ENCODE peak calls at places on chromosomes 2 and 18, in six cellular contexts. One of them, this sample, is unnamed.

GRCh38 chr2:6421094-6421493 is 444.6 kb downstream of the CMPK2 start:
- DNase-seq in IMR-90: no peak
- DNase-seq in right cardiac atrium: no peak
- DNase-seq in mammary epithelial cell: no peak
- DNase-seq in adipocyte: no peak
- DNase-seq in astrocyte: no peak
- DNase-seq in this sample: no peak

GRCh38 chr2:188676012-188676405 is 298.2 kb upstream of the COL3A1 start:
- DNase-seq in astrocyte: peak; percentile 80
- DNase-seq in IMR-90: peak; percentile 74
- DNase-seq in mammary epithelial cell: no peak
- DNase-seq in adipocyte: peak; percentile 59
- DNase-seq in right cardiac atrium: no peak
- DNase-seq in this sample: no peak

GRCh38 chr2:222844323-222844722 is 16.5 kb upstream of the ACSL3 start:
- DNase-seq in adipocyte: peak; percentile 84
- DNase-seq in IMR-90: peak; percentile 96
- DNase-seq in mammary epithelial cell: peak; percentile 93
- DNase-seq in astrocyte: peak; percentile 89
- DNase-seq in right cardiac atrium: no peak
- DNase-seq in this sample: peak; percentile 68

GRCh38 chr2:101002562-101003277 is 631 bp downstream of the RPL31 start:
- DNase-seq in astrocyte: no peak
- DNase-seq in IMR-90: no peak
- DNase-seq in mammary epithelial cell: peak; percentile 8
- DNase-seq in right cardiac atrium: no peak
- DNase-seq in adipocyte: peak; percentile 61
- DNase-seq in this sample: peak; percentile 23

GRCh38 chr18:49249523-49249922 is 210.9 kb downstream of the DYM start:
- DNase-seq in right cardiac atrium: no peak
- DNase-seq in adipocyte: peak; percentile 91
- DNase-seq in IMR-90: peak; percentile 88
- DNase-seq in astrocyte: peak; percentile 78
- DNase-seq in mammary epithelial cell: peak; percentile 79
- DNase-seq in this sample: peak; percentile 17

GRCh38 chr2:241636182-241636982 is 576 bp downstream of the THAP4 start:
- DNase-seq in IMR-90: peak; percentile 20
- DNase-seq in mammary epithelial cell: peak; percentile 44
- DNase-seq in astrocyte: no peak
- DNase-seq in adipocyte: peak; percentile 76
- DNase-seq in right cardiac atrium: peak; percentile 75
- DNase-seq in this sample: peak; percentile 51

GRCh38 chr18:76379226-76380126 is 115.6 kb downstream of the ZNF516 start:
- DNase-seq in adipocyte: no peak
- DNase-seq in astrocyte: no peak
- DNase-seq in mammary epithelial cell: no peak
- DNase-seq in IMR-90: no peak
- DNase-seq in right cardiac atrium: no peak
- DNase-seq in this sample: no peak

GRCh38 chr2:28355521-28356094 is 37.0 kb upstream of the FOSL2 start:
- DNase-seq in adipocyte: no peak
- DNase-seq in astrocyte: no peak
- DNase-seq in right cardiac atrium: peak; percentile 89
- DNase-seq in mammary epithelial cell: no peak
- DNase-seq in IMR-90: no peak
- DNase-seq in this sample: peak; percentile 44

GRCh38 chr18:65322895-65323294 is 427.9 kb upstream of the CDH7 start:
- DNase-seq in mammary epithelial cell: no peak
- DNase-seq in astrocyte: no peak
- DNase-seq in IMR-90: no peak
- DNase-seq in right cardiac atrium: no peak
- DNase-seq in adipocyte: no peak
- DNase-seq in this sample: no peak

GRCh38 chr2:180656455-180656847 is 324.0 kb upstream of the UBE2E3 start:
- DNase-seq in right cardiac atrium: no peak
- DNase-seq in IMR-90: peak; percentile 86
- DNase-seq in mammary epithelial cell: peak; percentile 93
- DNase-seq in adipocyte: peak; percentile 33
- DNase-seq in astrocyte: peak; percentile 86
- DNase-seq in this sample: peak; percentile 6

GRCh38 chr2:80361904-80362303 is 57.4 kb upstream of the LRRTM1 start:
- DNase-seq in adipocyte: no peak
- DNase-seq in IMR-90: no peak
- DNase-seq in astrocyte: no peak
- DNase-seq in right cardiac atrium: no peak
- DNase-seq in mammary epithelial cell: no peak
- DNase-seq in this sample: no peak

GRCh38 chr2:10486601-10487079 is 38.5 kb upstream of the ODC1 start:
- DNase-seq in astrocyte: no peak
- DNase-seq in mammary epithelial cell: no peak
- DNase-seq in IMR-90: no peak
- DNase-seq in right cardiac atrium: no peak
- DNase-seq in adipocyte: no peak
- DNase-seq in this sample: no peak

GRCh38 chr2:172968061-172968469 is 107.6 kb upstream of the MAP3K20 start:
- DNase-seq in mammary epithelial cell: peak; percentile 53
- DNase-seq in right cardiac atrium: peak; percentile 84
- DNase-seq in astrocyte: peak; percentile 90
- DNase-seq in IMR-90: peak; percentile 95
- DNase-seq in adipocyte: peak; percentile 86
- DNase-seq in this sample: peak; percentile 91

GRCh38 chr2:134087371-134087921 is 166.4 kb upstream of the MGAT5 start:
- DNase-seq in adipocyte: no peak
- DNase-seq in right cardiac atrium: no peak
- DNase-seq in IMR-90: no peak
- DNase-seq in astrocyte: peak; percentile 53
- DNase-seq in mammary epithelial cell: no peak
- DNase-seq in this sample: no peak

GRCh38 chr18:31746396-31746795 is 14.3 kb downstream of the SLC25A52 start:
- DNase-seq in astrocyte: no peak
- DNase-seq in mammary epithelial cell: no peak
- DNase-seq in right cardiac atrium: no peak
- DNase-seq in IMR-90: no peak
- DNase-seq in adipocyte: no peak
- DNase-seq in this sample: no peak

GRCh38 chr2:205731521-205731965 is 49.2 kb downstream of the NRP2 start:
- DNase-seq in right cardiac atrium: no peak
- DNase-seq in mammary epithelial cell: no peak
- DNase-seq in adipocyte: peak; percentile 91
- DNase-seq in IMR-90: peak; percentile 98
- DNase-seq in astrocyte: peak; percentile 91
- DNase-seq in this sample: no peak

GRCh38 chr2:70440621-70441020 is 113.0 kb downstream of the TGFA start:
- DNase-seq in right cardiac atrium: no peak
- DNase-seq in adipocyte: no peak
- DNase-seq in astrocyte: no peak
- DNase-seq in mammary epithelial cell: no peak
- DNase-seq in IMR-90: no peak
- DNase-seq in this sample: no peak

GRCh38 chr2:28401411-28401810 is 8.8 kb downstream of the FOSL2 start:
- DNase-seq in right cardiac atrium: no peak
- DNase-seq in astrocyte: no peak
- DNase-seq in IMR-90: no peak
- DNase-seq in mammary epithelial cell: no peak
- DNase-seq in adipocyte: no peak
- DNase-seq in this sample: no peak

GRCh38 chr18:62979900-62980299 is 264.6 kb downstream of the PHLPP1 start:
- DNase-seq in right cardiac atrium: no peak
- DNase-seq in adipocyte: no peak
- DNase-seq in mammary epithelial cell: no peak
- DNase-seq in astrocyte: no peak
- DNase-seq in IMR-90: no peak
- DNase-seq in this sample: no peak

GRCh38 chr2:197909377-197909776 is 105.0 kb downstream of the PLCL1 start:
- DNase-seq in right cardiac atrium: no peak
- DNase-seq in mammary epithelial cell: peak; percentile 14
- DNase-seq in adipocyte: peak; percentile 83
- DNase-seq in IMR-90: peak; percentile 97
- DNase-seq in astrocyte: peak; percentile 91
- DNase-seq in this sample: peak; percentile 87

GRCh38 chr18:23355206-23355605 is 97.9 kb upstream of the RIOK3 start:
- DNase-seq in IMR-90: no peak
- DNase-seq in adipocyte: no peak
- DNase-seq in right cardiac atrium: peak; percentile 74
- DNase-seq in astrocyte: no peak
- DNase-seq in mammary epithelial cell: no peak
- DNase-seq in this sample: no peak

GRCh38 chr2:43343573-43344304 is 117.3 kb upstream of the ZFP36L2 start:
- DNase-seq in adipocyte: peak; percentile 90
- DNase-seq in IMR-90: peak; percentile 97
- DNase-seq in right cardiac atrium: peak; percentile 79
- DNase-seq in astrocyte: peak; percentile 94
- DNase-seq in mammary epithelial cell: peak; percentile 48
- DNase-seq in this sample: peak; percentile 78

GRCh38 chr2:11539317-11540147 is 5.7 kb downstream of the GREB1 start:
- DNase-seq in astrocyte: no peak
- DNase-seq in mammary epithelial cell: peak; percentile 22
- DNase-seq in adipocyte: no peak
- DNase-seq in IMR-90: no peak
- DNase-seq in right cardiac atrium: no peak
- DNase-seq in this sample: no peak

GRCh38 chr2:11541693-11542274 is 7.9 kb downstream of the GREB1 start:
- DNase-seq in right cardiac atrium: no peak
- DNase-seq in mammary epithelial cell: no peak
- DNase-seq in IMR-90: no peak
- DNase-seq in astrocyte: no peak
- DNase-seq in adipocyte: no peak
- DNase-seq in this sample: no peak

GRCh38 chr2:11542275-11542819 is 8.5 kb downstream of the GREB1 start:
- DNase-seq in right cardiac atrium: no peak
- DNase-seq in adipocyte: no peak
- DNase-seq in mammary epithelial cell: no peak
- DNase-seq in astrocyte: no peak
- DNase-seq in IMR-90: no peak
- DNase-seq in this sample: no peak

GRCh38 chr2:11540148-11540995 is 6.5 kb downstream of the GREB1 start:
- DNase-seq in IMR-90: no peak
- DNase-seq in adipocyte: no peak
- DNase-seq in mammary epithelial cell: no peak
- DNase-seq in astrocyte: no peak
- DNase-seq in right cardiac atrium: peak; percentile 71
- DNase-seq in this sample: no peak

DNA sequence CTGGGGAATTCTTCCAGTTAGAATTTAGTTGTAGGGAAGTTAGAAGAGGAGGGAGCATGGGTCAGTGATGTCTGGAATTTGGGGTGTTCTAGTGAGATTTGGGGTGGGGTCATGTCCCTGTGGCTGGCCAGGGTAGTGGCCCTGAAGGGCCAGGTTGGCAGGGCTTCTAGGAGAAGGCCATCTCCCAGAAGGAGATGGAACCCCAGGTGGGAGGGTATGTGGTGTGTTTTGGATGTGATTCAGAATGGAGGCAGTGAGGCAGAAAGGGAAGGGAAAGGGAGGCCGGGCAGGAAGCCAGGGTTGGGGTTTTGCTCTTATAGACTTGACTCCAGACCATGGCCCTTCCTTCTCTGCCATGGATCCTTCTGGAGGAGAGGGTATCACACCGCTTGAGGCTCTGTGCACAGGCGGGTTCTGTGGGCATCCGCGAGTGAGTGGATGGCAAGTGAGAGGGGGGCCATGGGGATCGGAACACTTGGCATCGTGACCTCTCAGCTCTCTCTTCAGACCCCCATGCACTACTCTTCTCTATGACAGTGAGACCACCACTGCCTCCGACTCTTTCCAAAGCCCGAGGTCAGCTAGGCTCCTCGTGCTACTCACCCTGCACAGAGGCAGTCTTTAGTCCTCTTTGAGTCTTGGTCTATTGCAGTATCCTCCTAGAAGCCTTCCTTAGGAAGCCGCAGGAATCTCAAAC is 7.3 kb downstream of the GREB1 start:
- DNase-seq in adipocyte: no peak
- DNase-seq in mammary epithelial cell: no peak
- DNase-seq in IMR-90: no peak
- DNase-seq in right cardiac atrium: no peak
- DNase-seq in astrocyte: no peak
- DNase-seq in this sample: no peak
- H3K4me3 ChIP-seq in adipocyte: no peak overlapping the region
- H3K4me3 ChIP-seq in mammary epithelial cell: no peak overlapping the region
- H3K4me3 ChIP-seq in IMR-90: no peak overlapping the region
- H3K4me3 ChIP-seq in right cardiac atrium: no peak overlapping the region
- H3K4me3 ChIP-seq in astrocyte: no peak overlapping the region
- H3K4me3 ChIP-seq in this sample: no peak overlapping the region

GRCh38 chr2:133039531-133039930 is 369.5 kb upstream of the LYPD1 start:
- DNase-seq in right cardiac atrium: no peak
- DNase-seq in adipocyte: no peak
- DNase-seq in IMR-90: peak; percentile 26
- DNase-seq in astrocyte: peak; percentile 50
- DNase-seq in mammary epithelial cell: no peak
- DNase-seq in this sample: no peak
- H3K9me3 ChIP-seq in right cardiac atrium: no peaks in the 10 kb centered on the region
- H3K9me3 ChIP-seq in adipocyte: peaks cover 6% of the 10 kb centered on the region
- H3K9me3 ChIP-seq in IMR-90: no peaks in the 10 kb centered on the region
- H3K9me3 ChIP-seq in astrocyte: no peaks in the 10 kb centered on the region
- H3K9me3 ChIP-seq in mammary epithelial cell: peaks cover 5% of the 10 kb centered on the region
- H3K9me3 ChIP-seq in this sample: no peaks in the 10 kb centered on the region

GRCh38 chr2:160952462-160952861 is 207.8 kb upstream of the TANK start:
- DNase-seq in mammary epithelial cell: no peak
- DNase-seq in right cardiac atrium: peak; percentile 82
- DNase-seq in IMR-90: peak; percentile 55
- DNase-seq in astrocyte: peak; percentile 78
- DNase-seq in adipocyte: no peak
- DNase-seq in this sample: no peak
- H3K4me3 ChIP-seq in mammary epithelial cell: no peak overlapping the region
- H3K4me3 ChIP-seq in right cardiac atrium: peak overlapping the region; percentile 18
- H3K4me3 ChIP-seq in IMR-90: peak overlapping the region; percentile 8
- H3K4me3 ChIP-seq in astrocyte: peak overlapping the region; percentile 3
- H3K4me3 ChIP-seq in adipocyte: peak overlapping the region; percentile 65
- H3K4me3 ChIP-seq in this sample: no peak overlapping the region

DNA sequence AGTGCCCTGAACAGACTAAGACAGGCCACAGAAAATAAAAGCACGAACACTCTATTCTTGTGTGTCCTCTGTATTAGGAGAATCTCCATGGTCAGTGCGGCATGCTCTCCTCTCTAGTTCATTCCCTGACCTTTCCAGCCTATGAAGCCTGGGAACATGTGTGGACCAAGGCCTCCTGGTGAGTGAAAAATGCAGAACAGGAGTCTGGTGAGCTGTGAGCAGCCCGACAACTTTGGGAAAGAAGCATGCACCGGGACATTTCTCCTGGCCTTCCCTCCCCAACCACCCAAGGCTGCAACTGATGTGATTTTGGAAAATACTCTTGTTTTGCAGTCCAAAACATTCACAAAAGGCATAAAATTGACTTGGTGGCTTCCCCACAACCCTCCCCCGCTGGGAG is 878.3 kb upstream of the ID2 start:
- DNase-seq in right cardiac atrium: no peak
- DNase-seq in astrocyte: no peak
- DNase-seq in adipocyte: no peak
- DNase-seq in IMR-90: no peak
- DNase-seq in mammary epithelial cell: no peak
- DNase-seq in this sample: no peak
- H3K9me3 ChIP-seq in right cardiac atrium: peaks cover 3% of the 10 kb centered on the region
- H3K9me3 ChIP-seq in astrocyte: peaks cover 3% of the 10 kb centered on the region
- H3K9me3 ChIP-seq in adipocyte: peaks cover 6% of the 10 kb centered on the region
- H3K9me3 ChIP-seq in IMR-90: peaks cover 5% of the 10 kb centered on the region
- H3K9me3 ChIP-seq in mammary epithelial cell: peaks cover 10% of the 10 kb centered on the region
- H3K9me3 ChIP-seq in this sample: peaks cover 7% of the 10 kb centered on the region

GRCh38 chr2:20113004-20113796 is 61.8 kb upstream of the LAPTM4A start:
- DNase-seq in right cardiac atrium: no peak
- DNase-seq in adipocyte: no peak
- DNase-seq in IMR-90: no peak
- DNase-seq in astrocyte: no peak
- DNase-seq in mammary epithelial cell: no peak
- DNase-seq in this sample: no peak
- H3K4me3 ChIP-seq in right cardiac atrium: no peak overlapping the region
- H3K4me3 ChIP-seq in adipocyte: no peak overlapping the region
- H3K4me3 ChIP-seq in IMR-90: no peak overlapping the region
- H3K4me3 ChIP-seq in astrocyte: no peak overlapping the region
- H3K4me3 ChIP-seq in mammary epithelial cell: no peak overlapping the region
- H3K4me3 ChIP-seq in this sample: no peak overlapping the region

GRCh38 chr18:43506935-43507334 is 229.6 kb upstream of the SYT4 start:
- DNase-seq in adipocyte: no peak
- DNase-seq in right cardiac atrium: no peak
- DNase-seq in astrocyte: no peak
- DNase-seq in mammary epithelial cell: no peak
- DNase-seq in IMR-90: no peak
- DNase-seq in this sample: no peak
- H3K9me3 ChIP-seq in adipocyte: peaks cover 49% of the 10 kb centered on the region
- H3K9me3 ChIP-seq in right cardiac atrium: no peaks in the 10 kb centered on the region
- H3K9me3 ChIP-seq in astrocyte: peaks cover 10% of the 10 kb centered on the region
- H3K9me3 ChIP-seq in mammary epithelial cell: peaks cover 22% of the 10 kb centered on the region
- H3K9me3 ChIP-seq in IMR-90: peaks cover 7% of the 10 kb centered on the region
- H3K9me3 ChIP-seq in this sample: peaks cover 8% of the 10 kb centered on the region